ENCODE peak calls at places on chromosomes 13 and 19, in six cellular contexts. One of them, this sample, is unnamed.

GRCh38 chr13:38602261-38602660 is 84.6 kb upstream of the FREM2 start:
- DNase-seq in transverse colon: no peak
- DNase-seq in naive thymus-derived CD8-positive, alpha-beta T cell: no peak
- DNase-seq in activated naive CD4-positive, alpha-beta T cell: no peak
- DNase-seq in stimulated activated CD4-positive, alpha-beta T cell treated with anti-CD3 and anti-CD28 coated beads, Interleukin-4, amount 100 ng/mL, for 48 hours: no peak
- DNase-seq in NCI-H345: no peak
- DNase-seq in this sample: no peak

GRCh38 chr19:3604987-3605343 is 1.7 kb downstream of the TBXA2R start:
- DNase-seq in transverse colon: no peak
- DNase-seq in naive thymus-derived CD8-positive, alpha-beta T cell: peak
- DNase-seq in activated naive CD4-positive, alpha-beta T cell: peak
- DNase-seq in stimulated activated CD4-positive, alpha-beta T cell treated with anti-CD3 and anti-CD28 coated beads, Interleukin-4, amount 100 ng/mL, for 48 hours: no peak
- DNase-seq in NCI-H345: no peak
- DNase-seq in this sample: no peak

GRCh38 chr19:52600639-52601024 is 30.5 kb downstream of the ZNF701 start:
- DNase-seq in transverse colon: peak
- DNase-seq in naive thymus-derived CD8-positive, alpha-beta T cell: no peak
- DNase-seq in activated naive CD4-positive, alpha-beta T cell: peak
- DNase-seq in stimulated activated CD4-positive, alpha-beta T cell treated with anti-CD3 and anti-CD28 coated beads, Interleukin-4, amount 100 ng/mL, for 48 hours: peak
- DNase-seq in NCI-H345: peak
- DNase-seq in this sample: no peak

GRCh38 chr19:15249912-15250634 is 17.8 kb upstream of the EPHX3 start:
- DNase-seq in transverse colon: no peak
- DNase-seq in naive thymus-derived CD8-positive, alpha-beta T cell: no peak
- DNase-seq in activated naive CD4-positive, alpha-beta T cell: no peak
- DNase-seq in stimulated activated CD4-positive, alpha-beta T cell treated with anti-CD3 and anti-CD28 coated beads, Interleukin-4, amount 100 ng/mL, for 48 hours: no peak
- DNase-seq in NCI-H345: no peak
- DNase-seq in this sample: no peak

GRCh38 chr19:55400281-55401087 is 7.1 kb downstream of the UBE2S start:
- DNase-seq in transverse colon: no peak
- DNase-seq in naive thymus-derived CD8-positive, alpha-beta T cell: no peak
- DNase-seq in activated naive CD4-positive, alpha-beta T cell: no peak
- DNase-seq in stimulated activated CD4-positive, alpha-beta T cell treated with anti-CD3 and anti-CD28 coated beads, Interleukin-4, amount 100 ng/mL, for 48 hours: no peak
- DNase-seq in NCI-H345: no peak
- DNase-seq in this sample: no peak

GRCh38 chr13:23378009-23378632 is 55.4 kb downstream of the SACS start:
- DNase-seq in transverse colon: peak
- DNase-seq in naive thymus-derived CD8-positive, alpha-beta T cell: peak
- DNase-seq in activated naive CD4-positive, alpha-beta T cell: no peak
- DNase-seq in stimulated activated CD4-positive, alpha-beta T cell treated with anti-CD3 and anti-CD28 coated beads, Interleukin-4, amount 100 ng/mL, for 48 hours: peak
- DNase-seq in NCI-H345: no peak
- DNase-seq in this sample: no peak

GRCh38 chr13:80858131-80858530 is 517.2 kb upstream of the SPRY2 start:
- DNase-seq in transverse colon: no peak
- DNase-seq in naive thymus-derived CD8-positive, alpha-beta T cell: no peak
- DNase-seq in activated naive CD4-positive, alpha-beta T cell: no peak
- DNase-seq in stimulated activated CD4-positive, alpha-beta T cell treated with anti-CD3 and anti-CD28 coated beads, Interleukin-4, amount 100 ng/mL, for 48 hours: no peak
- DNase-seq in NCI-H345: no peak
- DNase-seq in this sample: no peak

GRCh38 chr13:19586904-19587634 is 25.7 kb upstream of the TPTE2 start:
- DNase-seq in transverse colon: peak
- DNase-seq in naive thymus-derived CD8-positive, alpha-beta T cell: peak
- DNase-seq in activated naive CD4-positive, alpha-beta T cell: peak
- DNase-seq in stimulated activated CD4-positive, alpha-beta T cell treated with anti-CD3 and anti-CD28 coated beads, Interleukin-4, amount 100 ng/mL, for 48 hours: peak
- DNase-seq in NCI-H345: no peak
- DNase-seq in this sample: no peak

GRCh38 chr19:28880735-28881401 is 332.1 kb downstream of the UQCRFS1 start:
- DNase-seq in transverse colon: no peak
- DNase-seq in naive thymus-derived CD8-positive, alpha-beta T cell: no peak
- DNase-seq in activated naive CD4-positive, alpha-beta T cell: no peak
- DNase-seq in stimulated activated CD4-positive, alpha-beta T cell treated with anti-CD3 and anti-CD28 coated beads, Interleukin-4, amount 100 ng/mL, for 48 hours: no peak
- DNase-seq in NCI-H345: no peak
- DNase-seq in this sample: no peak

GRCh38 chr13:41678320-41678719 is 221.0 kb downstream of the RGCC start:
- DNase-seq in transverse colon: no peak
- DNase-seq in naive thymus-derived CD8-positive, alpha-beta T cell: no peak
- DNase-seq in activated naive CD4-positive, alpha-beta T cell: no peak
- DNase-seq in stimulated activated CD4-positive, alpha-beta T cell treated with anti-CD3 and anti-CD28 coated beads, Interleukin-4, amount 100 ng/mL, for 48 hours: no peak
- DNase-seq in NCI-H345: no peak
- DNase-seq in this sample: no peak

GRCh38 chr19:2176336-2176994 is 12.7 kb downstream of the DOT1L start:
- DNase-seq in transverse colon: no peak
- DNase-seq in naive thymus-derived CD8-positive, alpha-beta T cell: no peak
- DNase-seq in activated naive CD4-positive, alpha-beta T cell: no peak
- DNase-seq in stimulated activated CD4-positive, alpha-beta T cell treated with anti-CD3 and anti-CD28 coated beads, Interleukin-4, amount 100 ng/mL, for 48 hours: no peak
- DNase-seq in NCI-H345: no peak
- DNase-seq in this sample: no peak

GRCh38 chr13:98947925-98948324 is 29.9 kb downstream of the DOCK9 start:
- DNase-seq in transverse colon: no peak
- DNase-seq in naive thymus-derived CD8-positive, alpha-beta T cell: no peak
- DNase-seq in activated naive CD4-positive, alpha-beta T cell: no peak
- DNase-seq in stimulated activated CD4-positive, alpha-beta T cell treated with anti-CD3 and anti-CD28 coated beads, Interleukin-4, amount 100 ng/mL, for 48 hours: no peak
- DNase-seq in NCI-H345: no peak
- DNase-seq in this sample: no peak

GRCh38 chr13:46509981-46510380 is 43.0 kb upstream of the LRCH1 start:
- DNase-seq in transverse colon: no peak
- DNase-seq in naive thymus-derived CD8-positive, alpha-beta T cell: no peak
- DNase-seq in activated naive CD4-positive, alpha-beta T cell: no peak
- DNase-seq in stimulated activated CD4-positive, alpha-beta T cell treated with anti-CD3 and anti-CD28 coated beads, Interleukin-4, amount 100 ng/mL, for 48 hours: no peak
- DNase-seq in NCI-H345: no peak
- DNase-seq in this sample: no peak

GRCh38 chr19:58406818-58407657 is 1.4 kb upstream of the ZNF584 start:
- DNase-seq in transverse colon: no peak
- DNase-seq in naive thymus-derived CD8-positive, alpha-beta T cell: no peak
- DNase-seq in activated naive CD4-positive, alpha-beta T cell: no peak
- DNase-seq in stimulated activated CD4-positive, alpha-beta T cell treated with anti-CD3 and anti-CD28 coated beads, Interleukin-4, amount 100 ng/mL, for 48 hours: no peak
- DNase-seq in NCI-H345: no peak
- DNase-seq in this sample: no peak

GRCh38 chr13:58434943-58435342 is 803.4 kb downstream of the PCDH17 start:
- DNase-seq in transverse colon: no peak
- DNase-seq in naive thymus-derived CD8-positive, alpha-beta T cell: no peak
- DNase-seq in activated naive CD4-positive, alpha-beta T cell: no peak
- DNase-seq in stimulated activated CD4-positive, alpha-beta T cell treated with anti-CD3 and anti-CD28 coated beads, Interleukin-4, amount 100 ng/mL, for 48 hours: no peak
- DNase-seq in NCI-H345: no peak
- DNase-seq in this sample: no peak

GRCh38 chr13:24038405-24038804 is 122.1 kb upstream of the SPATA13 start:
- DNase-seq in transverse colon: no peak
- DNase-seq in naive thymus-derived CD8-positive, alpha-beta T cell: no peak
- DNase-seq in activated naive CD4-positive, alpha-beta T cell: no peak
- DNase-seq in stimulated activated CD4-positive, alpha-beta T cell treated with anti-CD3 and anti-CD28 coated beads, Interleukin-4, amount 100 ng/mL, for 48 hours: no peak
- DNase-seq in NCI-H345: no peak
- DNase-seq in this sample: no peak

GRCh38 chr19:10044390-10044789 is 31.1 kb downstream of the RDH8 start:
- DNase-seq in transverse colon: no peak
- DNase-seq in naive thymus-derived CD8-positive, alpha-beta T cell: no peak
- DNase-seq in activated naive CD4-positive, alpha-beta T cell: no peak
- DNase-seq in stimulated activated CD4-positive, alpha-beta T cell treated with anti-CD3 and anti-CD28 coated beads, Interleukin-4, amount 100 ng/mL, for 48 hours: no peak
- DNase-seq in NCI-H345: no peak
- DNase-seq in this sample: no peak

GRCh38 chr19:18294467-18294864 is 13.0 kb upstream of the JUND start:
- DNase-seq in transverse colon: peak
- DNase-seq in naive thymus-derived CD8-positive, alpha-beta T cell: peak
- DNase-seq in activated naive CD4-positive, alpha-beta T cell: peak
- DNase-seq in stimulated activated CD4-positive, alpha-beta T cell treated with anti-CD3 and anti-CD28 coated beads, Interleukin-4, amount 100 ng/mL, for 48 hours: peak
- DNase-seq in NCI-H345: peak
- DNase-seq in this sample: no peak

GRCh38 chr13:50911051-50911690 is 1.6 kb downstream of the RNASEH2B start:
- DNase-seq in transverse colon: no peak
- DNase-seq in naive thymus-derived CD8-positive, alpha-beta T cell: no peak
- DNase-seq in activated naive CD4-positive, alpha-beta T cell: no peak
- DNase-seq in stimulated activated CD4-positive, alpha-beta T cell treated with anti-CD3 and anti-CD28 coated beads, Interleukin-4, amount 100 ng/mL, for 48 hours: no peak
- DNase-seq in NCI-H345: no peak
- DNase-seq in this sample: no peak

GRCh38 chr13:48976677-48977625 is 1.2 kb downstream of the FNDC3A start:
- DNase-seq in transverse colon: peak
- DNase-seq in naive thymus-derived CD8-positive, alpha-beta T cell: no peak
- DNase-seq in activated naive CD4-positive, alpha-beta T cell: no peak
- DNase-seq in stimulated activated CD4-positive, alpha-beta T cell treated with anti-CD3 and anti-CD28 coated beads, Interleukin-4, amount 100 ng/mL, for 48 hours: peak
- DNase-seq in NCI-H345: no peak
- DNase-seq in this sample: peak

GRCh38 chr19:56973713-56974553 is 133.4 kb upstream of the PEG3 start:
- DNase-seq in transverse colon: no peak
- DNase-seq in naive thymus-derived CD8-positive, alpha-beta T cell: no peak
- DNase-seq in activated naive CD4-positive, alpha-beta T cell: no peak
- DNase-seq in stimulated activated CD4-positive, alpha-beta T cell treated with anti-CD3 and anti-CD28 coated beads, Interleukin-4, amount 100 ng/mL, for 48 hours: no peak
- DNase-seq in NCI-H345: no peak
- DNase-seq in this sample: no peak

GRCh38 chr13:47843005-47843404 is 158.1 kb downstream of the SUCLA2 start:
- DNase-seq in transverse colon: no peak
- DNase-seq in naive thymus-derived CD8-positive, alpha-beta T cell: no peak
- DNase-seq in activated naive CD4-positive, alpha-beta T cell: no peak
- DNase-seq in stimulated activated CD4-positive, alpha-beta T cell treated with anti-CD3 and anti-CD28 coated beads, Interleukin-4, amount 100 ng/mL, for 48 hours: no peak
- DNase-seq in NCI-H345: no peak
- DNase-seq in this sample: no peak

GRCh38 chr19:10402441-10403038 is 802 bp downstream of the CDC37 start:
- DNase-seq in transverse colon: peak
- DNase-seq in naive thymus-derived CD8-positive, alpha-beta T cell: no peak
- DNase-seq in activated naive CD4-positive, alpha-beta T cell: no peak
- DNase-seq in stimulated activated CD4-positive, alpha-beta T cell treated with anti-CD3 and anti-CD28 coated beads, Interleukin-4, amount 100 ng/mL, for 48 hours: no peak
- DNase-seq in NCI-H345: no peak
- DNase-seq in this sample: no peak

GRCh38 chr13:98180092-98180491 is 3.0 kb upstream of the RNF113B start:
- DNase-seq in transverse colon: no peak
- DNase-seq in naive thymus-derived CD8-positive, alpha-beta T cell: no peak
- DNase-seq in activated naive CD4-positive, alpha-beta T cell: no peak
- DNase-seq in stimulated activated CD4-positive, alpha-beta T cell treated with anti-CD3 and anti-CD28 coated beads, Interleukin-4, amount 100 ng/mL, for 48 hours: no peak
- DNase-seq in NCI-H345: no peak
- DNase-seq in this sample: no peak

GRCh38 chr13:28475916-28476725 is 18.8 kb downstream of the FLT1 start:
- DNase-seq in transverse colon: no peak
- DNase-seq in naive thymus-derived CD8-positive, alpha-beta T cell: no peak
- DNase-seq in activated naive CD4-positive, alpha-beta T cell: no peak
- DNase-seq in stimulated activated CD4-positive, alpha-beta T cell treated with anti-CD3 and anti-CD28 coated beads, Interleukin-4, amount 100 ng/mL, for 48 hours: no peak
- DNase-seq in NCI-H345: no peak
- DNase-seq in this sample: no peak

This sample was measured in NCI-H1048.